ENCODE peak calls at places on chromosomes 1 and 21, in ten cellular contexts. U is omental fat pad; L is CD8-positive, alpha-beta T cell; B is astrocyte of the cerebellum; H is nephron progenitor cell; T is heart right ventricle; D is neural progenitor cell; C is PC-3; Q is AG09319; S is cardiac muscle cell. X is an unnamed sample.

GRCh38 chr1:15459771-15460719 is 3.5 kb downstream of the CELA2A start:
- DNase-seq in U (no peak), L (no peak), B (no peak), H (no peak), T (no peak), D (no peak), C (no peak), Q (no peak), S (no peak), X (no peak)

GRCh38 chr1:26579662-26580061 is 50.1 kb downstream of the RPS6KA1 start:
- DNase-seq in U (no peak), L (no peak), B (no peak), H (no peak), T (no peak), D (no peak), C (no peak), Q (no peak), S (no peak), X (no peak)

GRCh38 chr1:174247472-174247871 is 88.2 kb downstream of the RABGAP1L start:
- DNase-seq in U (no peak), L (no peak), B (no peak), H (no peak), T (no peak), D (no peak), C (no peak), Q (no peak), S (no peak), X (no peak)

GRCh38 chr21:17491716-17492414 is 21.0 kb upstream of the CXADR start:
- DNase-seq in U (no peak), L (no peak), B (peak; percentile 100), H (no peak), T (peak; percentile 13), D (no peak), C (peak; percentile 94), Q (peak; percentile 88), S (peak; percentile 98), X (no peak)

GRCh38 chr1:211606914-211607751 is 28.2 kb upstream of the SLC30A1 start:
- DNase-seq in U (no peak), L (no peak), B (no peak), H (no peak), T (no peak), D (no peak), C (no peak), Q (no peak), S (peak; percentile 88), X (peak; percentile 65)

GRCh38 chr1:171251741-171252300 is 3.5 kb downstream of the FMO1 start:
- DNase-seq in U (no peak), L (no peak), B (no peak), H (peak; percentile 67), T (peak; percentile 16), D (peak; percentile 73), C (peak; percentile 53), Q (no peak), S (peak; percentile 60), X (no peak)

GRCh38 chr1:15139654-15140350 is 13.7 kb upstream of the TMEM51 start:
- DNase-seq in U (no peak), L (no peak), B (no peak), H (peak; percentile 45), T (no peak), D (peak; percentile 71), C (peak; percentile 58), Q (no peak), S (no peak), X (no peak)

GRCh38 chr1:200483491-200484143 is 73.8 kb upstream of the ZNF281 start:
- DNase-seq in U (no peak), L (no peak), B (peak; percentile 96), H (no peak), T (no peak), D (peak; percentile 26), C (peak; percentile 100), Q (peak; percentile 85), S (peak; percentile 93), X (peak; percentile 85)

GRCh38 chr1:216502528-216503162 is 79.4 kb upstream of the USH2A start:
- DNase-seq in U (no peak), L (no peak), B (no peak), H (peak; percentile 11), T (no peak), D (peak; percentile 46), C (no peak), Q (no peak), S (no peak), X (no peak)

GRCh38 chr1:206041640-206042039 is 11.3 kb upstream of the RHEX start:
- DNase-seq in U (no peak), L (no peak), B (no peak), H (peak; percentile 46), T (no peak), D (peak; percentile 16), C (no peak), Q (no peak), S (no peak), X (peak; percentile 18)

GRCh38 chr1:200895448-200895799 is 724 bp downstream of the INAVA start:
- DNase-seq in U (no peak), L (no peak), B (no peak), H (no peak), T (no peak), D (no peak), C (peak; percentile 62), Q (no peak), S (no peak), X (no peak)

GRCh38 chr1:9293512-9294439 is 1.1 kb downstream of the SPSB1 start:
- DNase-seq in U (no peak), L (peak; percentile 36), B (no peak), H (peak; percentile 53), T (no peak), D (no peak), C (peak; percentile 12), Q (no peak), S (peak; percentile 42), X (no peak)

GRCh38 chr1:29134695-29135028 is 11.0 kb upstream of the TMEM200B start:
- DNase-seq in U (no peak), L (no peak), B (no peak), H (no peak), T (no peak), D (no peak), C (no peak), Q (no peak), S (no peak), X (peak; percentile 21)

GRCh38 chr1:193740762-193741161 is 554.3 kb upstream of the B3GALT2 start:
- DNase-seq in U (no peak), L (no peak), B (no peak), H (no peak), T (no peak), D (no peak), C (no peak), Q (no peak), S (no peak), X (no peak)

GRCh38 chr1:62301726-62302390 is 17.4 kb downstream of the KANK4 start:
- DNase-seq in U (no peak), L (no peak), B (no peak), H (no peak), T (no peak), D (no peak), C (no peak), Q (no peak), S (no peak), X (no peak)

GRCh38 chr1:89190017-89190416 is 8.7 kb downstream of the GBP4 start:
- DNase-seq in U (no peak), L (no peak), B (no peak), H (no peak), T (no peak), D (no peak), C (no peak), Q (no peak), S (no peak), X (no peak)

GRCh38 chr21:35075546-35075945 is 26.4 kb upstream of the RUNX1 start:
- DNase-seq in U (peak; percentile 27), L (no peak), B (no peak), H (no peak), T (no peak), D (no peak), C (no peak), Q (no peak), S (peak; percentile 61), X (no peak)

GRCh38 chr1:208243851-208244583 is at the start of gene PLXNA2:
- DNase-seq in U (peak; percentile 57), L (peak; percentile 63), B (no peak), H (peak; percentile 84), T (peak; percentile 87), D (peak; percentile 91), C (peak; percentile 88), Q (no peak), S (peak; percentile 77), X (peak; percentile 61)

GRCh38 chr21:31686272-31686913 is 26.9 kb downstream of the SOD1 start:
- DNase-seq in U (no peak), L (no peak), B (no peak), H (no peak), T (no peak), D (no peak), C (no peak), Q (no peak), S (no peak), X (no peak)

GRCh38 chr1:24157921-24158481 is 15.1 kb upstream of the IL22RA1 start:
- DNase-seq in U (no peak), L (no peak), B (no peak), H (no peak), T (no peak), D (peak; percentile 16), C (peak; percentile 13), Q (no peak), S (peak; percentile 17), X (no peak)
- TF ChIP-seq CTCF in U (no peak), L (no peak), B (peak; percentile 38), H (peak; percentile 17), T (peak; percentile 8), D (peak; percentile 27), C (peak; percentile 27), Q (peak; percentile 7), S (peak; percentile 23), X (no peak)

DNA sequence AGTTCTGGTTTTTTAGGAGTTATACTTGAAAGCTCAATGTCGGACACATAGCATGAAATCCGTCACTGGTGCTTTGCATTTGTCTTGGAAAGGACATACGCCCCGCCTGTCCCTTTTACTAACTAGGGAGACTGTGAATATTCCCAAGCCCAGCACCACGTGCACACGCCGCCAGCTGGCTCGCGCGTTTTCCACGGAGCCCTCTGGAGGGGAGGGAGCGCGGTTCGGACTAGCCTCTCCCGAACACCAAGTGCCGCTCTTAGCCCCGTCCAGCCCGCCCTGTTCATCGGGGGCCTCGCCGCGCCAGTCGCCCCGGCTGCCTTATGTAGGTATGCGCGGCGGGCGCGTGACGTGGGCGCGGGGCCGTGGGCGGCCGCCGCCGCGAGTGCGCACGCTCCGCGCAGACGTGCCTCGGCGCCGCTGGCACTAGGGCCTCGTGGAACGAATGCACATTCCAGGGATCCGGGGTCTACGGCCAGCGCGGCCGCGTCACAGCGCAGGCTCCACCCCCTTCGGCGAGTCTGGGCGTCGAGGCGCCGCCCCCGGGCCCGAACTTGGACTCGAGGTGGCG is 689 bp upstream of the IRF2BP2 start:
- DNase-seq in U (peak; percentile 87), L (peak; percentile 93), B (peak; percentile 85), H (peak; percentile 90), T (peak; percentile 95), D (peak; percentile 89), C (peak; percentile 84), Q (peak; percentile 90), S (peak; percentile 98), X (peak; percentile 93)
- TF ChIP-seq CTCF in U (no peak), L (no peak), B (no peak), H (no peak), T (no peak), D (no peak), C (no peak), Q (no peak), S (peak; percentile 10), X (no peak)

GRCh38 chr1:36994863-36995262 is 39.5 kb downstream of the GRIK3 start:
- DNase-seq in U (no peak), L (no peak), B (no peak), H (no peak), T (no peak), D (no peak), C (no peak), Q (no peak), S (no peak), X (no peak)
- TF ChIP-seq CTCF in U (no peak), L (no peak), B (no peak), H (no peak), T (no peak), D (no peak), C (no peak), Q (no peak), S (no peak), X (no peak)

GRCh38 chr1:233113009-233113712 is 162.8 kb downstream of the NTPCR start:
- DNase-seq in U (peak; percentile 56), L (no peak), B (peak; percentile 97), H (peak; percentile 33), T (peak; percentile 70), D (peak; percentile 23), C (peak; percentile 99), Q (peak; percentile 96), S (peak; percentile 100), X (peak; percentile 35)
- TF ChIP-seq CTCF in U (no peak), L (no peak), B (no peak), H (no peak), T (no peak), D (no peak), C (no peak), Q (no peak), S (no peak), X (no peak)